ENCODE peak calls at places on chromosomes 6 and 20, in six cellular contexts. P is A549, M is tibial artery, D is choroid plexus epithelial cell, L is cardiac muscle cell, J is PC-9. A is an unnamed sample.
A peak's percentile ranks its signal among the peaks of the same experiment; 100 is the strongest.

GRCh38 chr6:116393430-116393829 is 22.7 kb downstream of the DSE start:
- DNase-seq in P (peak; percentile 12), M (no peak), D (peak; percentile 53), L (no peak), J (no peak), A (no peak)

GRCh38 chr6:135182120-135182992 is 1.2 kb downstream of the MYB start:
- DNase-seq in P (peak; percentile 4), M (no peak), D (no peak), L (peak; percentile 28), J (peak; percentile 32), A (peak; percentile 9)

GRCh38 chr6:137430954-137431353 is 63.2 kb downstream of the OLIG3 start:
- DNase-seq in P (no peak), M (no peak), D (no peak), L (no peak), J (no peak), A (no peak)

GRCh38 chr6:111731404-111732195 is 125.9 kb upstream of the TRAF3IP2 start:
- DNase-seq in P (no peak), M (no peak), D (peak; percentile 57), L (no peak), J (no peak), A (peak; percentile 44)

GRCh38 chr20:3238616-3239025 is 369 bp downstream of the SLC4A11 start:
- DNase-seq in P (no peak), M (no peak), D (peak; percentile 26), L (no peak), J (no peak), A (no peak)

GRCh38 chr20:8527998-8528397 is 395.9 kb downstream of the PLCB1 start:
- DNase-seq in P (peak; percentile 33), M (no peak), D (peak; percentile 75), L (no peak), J (no peak), A (no peak)

GRCh38 chr6:136344420-136344819 is 54.8 kb upstream of the BCLAF1 start:
- DNase-seq in P (no peak), M (no peak), D (peak; percentile 75), L (no peak), J (no peak), A (no peak)

GRCh38 chr20:61539706-61540360 is 287.8 kb downstream of the CDH4 start:
- DNase-seq in P (no peak), M (no peak), D (no peak), L (no peak), J (no peak), A (no peak)

GRCh38 chr6:38796850-38797249 is 81.7 kb downstream of the DNAH8 start:
- DNase-seq in P (no peak), M (no peak), D (no peak), L (no peak), J (no peak), A (no peak)

GRCh38 chr6:5036309-5036708 is 32.5 kb upstream of the RPP40 start:
- DNase-seq in P (peak; percentile 67), M (no peak), D (peak; percentile 67), L (peak; percentile 67), J (no peak), A (peak; percentile 48)

GRCh38 chr6:168362276-168362990 is 42.9 kb upstream of the DACT2 start:
- DNase-seq in P (no peak), M (peak; percentile 20), D (no peak), L (no peak), J (no peak), A (no peak)

GRCh38 chr6:134014588-134015137 is 37.8 kb downstream of the SLC2A12 start:
- DNase-seq in P (no peak), M (no peak), D (no peak), L (no peak), J (no peak), A (no peak)

GRCh38 chr20:63642518-63643247 is 10.5 kb downstream of the STMN3 start:
- DNase-seq in P (no peak), M (no peak), D (no peak), L (peak; percentile 22), J (peak; percentile 37), A (no peak)

GRCh38 chr6:34115396-34116314 is 30.2 kb downstream of the GRM4 start:
- DNase-seq in P (no peak), M (no peak), D (peak; percentile 27), L (peak; percentile 91), J (no peak), A (peak; percentile 53)

GRCh38 chr20:33005132-33005566 is 916 bp upstream of the SUN5 start:
- DNase-seq in P (peak; percentile 43), M (no peak), D (peak; percentile 18), L (no peak), J (no peak), A (peak; percentile 40)

GRCh38 chr6:147675281-147675680 is 166.8 kb downstream of the SAMD5 start:
- DNase-seq in P (no peak), M (no peak), D (no peak), L (no peak), J (no peak), A (no peak)

GRCh38 chr6:54291738-54292137 is 16.5 kb upstream of the TINAG start:
- DNase-seq in P (no peak), M (no peak), D (peak; percentile 57), L (no peak), J (no peak), A (no peak)

GRCh38 chr6:44530209-44530909 is 142.9 kb downstream of the CDC5L start:
- DNase-seq in P (no peak), M (no peak), D (no peak), L (no peak), J (no peak), A (no peak)

GRCh38 chr20:17589161-17589834 is 19.4 kb downstream of the DSTN start:
- DNase-seq in P (no peak), M (peak; percentile 75), D (no peak), L (no peak), J (no peak), A (no peak)

GRCh38 chr6:135675026-135675425 is 176.5 kb upstream of the PDE7B start:
- DNase-seq in P (no peak), M (no peak), D (peak; percentile 24), L (no peak), J (no peak), A (no peak)

GRCh38 chr6:128455959-128456358 is 64.4 kb downstream of the PTPRK start:
- DNase-seq in P (no peak), M (no peak), D (no peak), L (no peak), J (no peak), A (no peak)

GRCh38 chr6:112308476-112308875 is 38.7 kb upstream of the RFPL4B start:
- DNase-seq in P (no peak), M (no peak), D (no peak), L (no peak), J (no peak), A (no peak)

GRCh38 chr6:42226251-42227143 is 8.8 kb upstream of the MRPS10 start:
- DNase-seq in P (peak; percentile 88), M (no peak), D (peak; percentile 53), L (no peak), J (peak; percentile 99), A (no peak)

GRCh38 chr6:18155864-18156396 is 708 bp downstream of the KDM1B start:
- DNase-seq in P (peak; percentile 75), M (peak; percentile 74), D (peak; percentile 52), L (peak; percentile 62), J (peak; percentile 88), A (peak; percentile 18)

GRCh38 chr6:108592371-108593337 is 31.9 kb downstream of the FOXO3 start:
- DNase-seq in P (no peak), M (no peak), D (peak; percentile 71), L (no peak), J (peak; percentile 57), A (no peak)

DNA sequence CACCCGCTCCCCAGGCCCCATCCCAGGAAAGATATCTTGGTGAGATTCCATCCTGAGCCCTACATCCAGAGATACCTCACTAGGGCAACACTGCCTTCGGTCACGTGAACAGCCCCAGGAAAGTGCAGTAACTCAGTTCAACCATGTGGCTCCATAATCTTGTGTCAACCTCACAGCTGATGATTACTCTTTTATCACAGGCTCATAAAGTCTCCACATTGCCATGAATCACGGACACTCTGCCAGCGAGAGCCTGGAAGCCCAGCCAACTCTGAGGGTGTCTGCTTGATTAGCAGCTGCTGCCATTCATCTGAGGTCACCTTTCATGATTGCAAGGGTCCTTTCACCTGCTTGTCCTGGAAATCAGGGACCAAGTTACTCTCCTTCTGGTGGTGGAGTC is 175.8 kb upstream of the LRFN2 start:
- DNase-seq in P (no peak), M (no peak), D (no peak), L (no peak), J (no peak), A (no peak)
- TF ChIP-seq CTCF in P (no peak), M (no peak), D (no peak), L (no peak), J (no peak), A (no peak)

DNA sequence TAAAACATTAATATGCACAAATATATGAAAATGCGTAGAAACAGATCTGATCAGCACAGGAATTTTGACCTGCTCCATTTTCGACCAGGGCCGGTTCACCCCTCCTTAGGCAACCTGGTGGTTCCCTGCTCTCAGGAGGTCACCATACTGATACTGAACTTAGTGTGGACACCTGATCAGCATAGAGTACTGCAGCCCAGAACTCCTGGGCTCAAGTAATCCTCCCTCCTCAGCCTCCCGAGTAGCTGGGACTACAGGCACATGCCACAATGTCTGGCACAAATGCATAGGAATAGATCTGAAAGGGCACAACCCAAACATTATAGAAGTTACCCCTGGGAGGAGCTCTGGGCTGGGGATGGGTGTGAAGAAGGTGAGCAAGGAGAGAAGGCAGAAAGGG is 24.7 kb upstream of the DDO start:
- DNase-seq in P (no peak), M (no peak), D (no peak), L (no peak), J (no peak), A (no peak)
- TF ChIP-seq CTCF in P (no peak), M (no peak), D (no peak), L (no peak), J (no peak), A (no peak)

DNA sequence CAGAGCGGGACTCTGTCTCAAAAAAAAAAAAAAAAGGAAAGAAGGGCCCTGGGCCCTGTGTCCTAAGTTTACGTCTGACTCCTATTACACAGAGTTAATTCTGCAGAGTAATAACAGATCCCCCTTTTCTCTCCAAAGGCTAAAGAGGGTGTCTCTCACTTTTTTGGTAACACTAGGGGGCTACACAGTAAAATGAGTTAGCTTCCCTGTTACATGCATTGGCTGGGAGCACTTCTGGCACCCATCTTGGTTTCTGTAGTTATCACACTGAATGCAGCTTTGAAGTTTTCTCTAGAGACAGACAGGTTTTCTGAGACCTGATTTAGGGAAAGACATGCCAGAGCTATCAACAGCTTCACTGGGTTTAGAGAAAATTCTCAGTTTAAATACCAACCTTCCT is 29.2 kb downstream of the RNF8 start:
- DNase-seq in P (no peak), M (no peak), D (no peak), L (no peak), J (no peak), A (no peak)
- TF ChIP-seq CTCF in P (no peak), M (no peak), D (no peak), L (no peak), J (no peak), A (no peak)

GRCh38 chr20:46563848-46564197 is 13.4 kb upstream of the OCSTAMP start:
- DNase-seq in P (no peak), M (no peak), D (no peak), L (no peak), J (no peak), A (no peak)

GRCh38 chr20:46564241-46564957 is 13.9 kb upstream of the OCSTAMP start:
- DNase-seq in P (no peak), M (no peak), D (no peak), L (no peak), J (peak; percentile 50), A (no peak)

GRCh38 chr20:46562009-46562372 is 11.5 kb upstream of the OCSTAMP start:
- DNase-seq in P (no peak), M (no peak), D (no peak), L (no peak), J (no peak), A (no peak)

GRCh38 chr20:46562373-46563169 is 12.1 kb upstream of the OCSTAMP start:
- DNase-seq in P (peak; percentile 50), M (peak; percentile 80), D (peak; percentile 81), L (peak; percentile 76), J (peak; percentile 40), A (peak; percentile 79)

GRCh38 chr20:46563170-46563847 is 12.9 kb upstream of the OCSTAMP start:
- DNase-seq in P (no peak), M (no peak), D (no peak), L (peak; percentile 27), J (no peak), A (peak; percentile 20)
- TF ChIP-seq CTCF in P (no peak), M (no peak), D (no peak), L (peak; percentile 25), J (no peak), A (no peak)

A was measured in neural crest cell.